ENCODE peak calls at places on chromosome 20, in five cellular contexts. Q, K, O, S and A are unnamed samples.

GRCh38 chr20:34143951-34144350 is 31.9 kb upstream of the EIF2S2 start:
- DNase-seq in K (no peak), S (no peak), O (no peak), Q (peak), A (no peak)

GRCh38 chr20:59463541-59463940 is 140.8 kb upstream of the PHACTR3 start:
- DNase-seq in O (no peak), S (no peak), K (no peak), Q (no peak), A (no peak)

GRCh38 chr20:61387204-61387958 is 135.3 kb downstream of the CDH4 start:
- DNase-seq in K (no peak), O (no peak), Q (peak), S (no peak), A (no peak)

GRCh38 chr20:47780990-47781389 is 4.3 kb downstream of the SULF2 start:
- DNase-seq in O (no peak), K (no peak), S (no peak), Q (no peak), A (no peak)

GRCh38 chr20:17822039-17822438 is 122.3 kb downstream of the BANF2 start:
- DNase-seq in S (no peak), O (peak), K (no peak), Q (peak), A (no peak)

GRCh38 chr20:47411161-47411560 is 54.7 kb upstream of the ZMYND8 start:
- DNase-seq in S (no peak), O (no peak), K (no peak), Q (no peak), A (no peak)

GRCh38 chr20:11766961-11767360 is 150.7 kb upstream of the BTBD3 start:
- DNase-seq in O (no peak), K (no peak), Q (peak), S (no peak), A (no peak)

GRCh38 chr20:7411075-7411474 is 529.2 kb downstream of the HAO1 start:
- DNase-seq in O (peak), K (no peak), Q (no peak), S (no peak), A (no peak)

GRCh38 chr20:3813758-3814581 is 6.4 kb upstream of the AP5S1 start:
- DNase-seq in S (no peak), Q (no peak), K (no peak), O (no peak), A (no peak)

GRCh38 chr20:33127422-33128097 is 40.4 kb upstream of the BPIFA2 start:
- DNase-seq in K (no peak), O (no peak), Q (no peak), S (no peak), A (no peak)

GRCh38 chr20:4112490-4113420 is 97.4 kb upstream of the RNF24 start:
- DNase-seq in O (no peak), K (peak), Q (peak), S (no peak), A (no peak)

GRCh38 chr20:60960500-60960899 is 291.6 kb upstream of the CDH4 start:
- DNase-seq in K (no peak), Q (no peak), O (no peak), S (no peak), A (no peak)

GRCh38 chr20:20362774-20363435 is 5.0 kb upstream of the INSM1 start:
- DNase-seq in O (peak), S (no peak), K (no peak), Q (no peak), A (no peak)

GRCh38 chr20:15239542-15240206 is 902.3 kb upstream of the FLRT3 start:
- DNase-seq in O (no peak), S (no peak), Q (no peak), K (no peak), A (no peak)

GRCh38 chr20:44851545-44851944 is 34.0 kb upstream of the YWHAB start:
- DNase-seq in K (no peak), S (no peak), O (no peak), Q (no peak), A (no peak)
- TF ChIP-seq CTCF in K (no peak), S (no peak), O (no peak), Q (no peak), A (no peak)

GRCh38 chr20:49323622-49324238 is 45.9 kb upstream of the ZNFX1 start:
- DNase-seq in O (peak), S (no peak), Q (peak), K (no peak), A (no peak)
- TF ChIP-seq CTCF in O (peak), S (no peak), Q (peak), K (no peak), A (no peak)

DNA sequence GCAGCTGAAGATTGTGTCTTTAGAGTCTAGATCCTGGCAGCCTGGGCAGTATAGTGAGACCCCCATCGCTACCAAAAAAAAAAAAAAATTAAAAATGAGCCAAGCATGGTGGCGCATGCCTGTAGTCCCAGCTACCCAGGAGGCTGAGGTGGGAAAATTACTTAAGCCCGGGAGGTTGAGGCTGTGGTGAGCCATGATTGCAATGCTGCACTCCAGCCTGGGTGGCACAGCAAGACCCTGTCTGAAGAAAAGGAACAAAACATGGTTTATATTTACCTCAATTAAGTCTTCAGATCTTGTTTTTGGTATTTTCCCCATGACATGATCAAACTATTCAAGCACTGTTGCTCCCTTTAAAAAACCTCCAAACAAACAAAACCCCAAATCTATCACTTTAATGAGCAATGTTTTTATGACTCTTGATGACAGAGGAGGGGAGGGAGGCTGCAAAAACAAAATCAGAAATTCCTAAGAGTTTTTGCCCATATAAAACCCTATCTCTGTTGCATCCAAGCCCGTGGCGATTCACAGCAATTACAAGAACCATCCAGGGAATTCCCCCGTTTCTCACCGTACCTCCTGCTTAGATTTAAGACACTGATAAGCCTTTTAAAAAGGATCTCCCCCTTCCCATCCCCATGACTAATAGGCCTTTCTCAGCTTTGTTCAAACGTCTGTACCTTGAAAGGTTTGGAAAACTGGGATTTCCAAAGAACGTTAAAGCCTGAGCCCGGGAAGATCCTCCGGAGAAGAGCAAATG is 259.9 kb downstream of the BMP7 start:
- DNase-seq in Q (no peak), O (no peak), K (no peak), S (no peak), A (no peak)
- TF ChIP-seq CTCF in Q (no peak), O (no peak), K (no peak), S (no peak), A (no peak)

GRCh38 chr20:35502352-35502751 is 27.1 kb downstream of the C20orf173 start:
- DNase-seq in Q (no peak), S (no peak), K (no peak), O (peak), A (no peak)

GRCh38 chr20:35497320-35497719 is 32.1 kb downstream of the C20orf173 start:
- DNase-seq in K (no peak), O (no peak), Q (no peak), S (no peak), A (no peak)

GRCh38 chr20:35499271-35499670 is 30.2 kb downstream of the C20orf173 start:
- DNase-seq in K (no peak), Q (no peak), O (no peak), S (no peak), A (no peak)

GRCh38 chr20:35496481-35496880 is 33.0 kb downstream of the C20orf173 start:
- DNase-seq in Q (no peak), O (no peak), K (no peak), S (no peak), A (no peak)

DNA sequence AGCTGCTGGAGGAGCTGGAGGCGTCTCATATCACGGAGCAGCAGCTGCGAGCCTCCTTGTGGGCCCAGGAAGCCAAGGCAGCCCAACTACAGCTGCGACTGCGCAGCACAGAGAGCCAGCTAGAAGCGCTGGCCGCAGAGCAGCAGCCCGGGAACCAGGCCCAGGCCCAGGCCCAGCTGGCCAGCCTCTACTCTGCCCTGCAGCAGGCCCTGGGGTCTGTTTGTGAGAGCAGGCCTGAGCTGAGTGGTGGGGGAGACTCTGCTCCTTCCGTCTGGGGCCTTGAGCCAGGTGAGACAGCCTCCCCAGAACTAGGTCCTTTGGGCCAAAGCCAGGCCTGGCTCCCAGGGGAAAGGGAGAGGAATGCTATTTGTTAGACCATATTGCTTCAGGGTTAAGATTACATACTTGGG is 31.7 kb downstream of the C20orf173 start:
- DNase-seq in O (no peak), K (peak), S (no peak), Q (no peak), A (no peak)
- TF ChIP-seq CTCF in O (no peak), K (peak), S (no peak), Q (no peak), A (no peak)

GRCh38 chr20:10699506-10699905 is 25.7 kb upstream of the JAG1 start:
- DNase-seq in S (no peak), O (no peak), Q (no peak), K (no peak), A (no peak)

GRCh38 chr20:10701607-10702006 is 27.8 kb upstream of the JAG1 start:
- DNase-seq in O (no peak), S (no peak), Q (no peak), K (no peak), A (no peak)

GRCh38 chr20:10699941-10700340 is 26.1 kb upstream of the JAG1 start:
- DNase-seq in Q (no peak), S (no peak), K (no peak), O (no peak), A (no peak)

GRCh38 chr20:10696650-10697049 is 22.9 kb upstream of the JAG1 start:
- DNase-seq in Q (no peak), O (peak), K (no peak), S (no peak), A (no peak)
- TF ChIP-seq CTCF in Q (peak), O (peak), K (peak), S (no peak), A (no peak)

DNA sequence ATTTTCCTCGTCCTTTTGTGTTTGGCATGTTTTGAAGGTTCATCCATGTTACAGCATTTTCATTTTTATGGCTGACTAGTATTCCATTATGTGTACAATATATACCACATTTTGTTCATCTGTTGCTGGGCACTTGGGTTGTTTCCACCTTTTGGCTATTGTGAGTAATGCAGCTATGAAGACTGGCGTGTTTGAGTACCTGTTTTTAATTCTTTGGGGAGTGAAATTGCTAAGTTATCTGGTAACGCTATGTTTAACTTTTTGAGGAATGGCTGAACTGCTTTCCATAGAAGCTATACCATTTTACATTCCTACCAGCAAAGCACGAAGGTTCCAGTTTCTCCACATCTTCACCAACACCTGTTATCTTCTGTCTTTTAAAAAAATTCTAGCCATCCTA is 37.0 kb upstream of the MYL9 start:
- DNase-seq in Q (no peak), S (no peak), K (no peak), O (no peak), A (no peak)
- TF ChIP-seq CTCF in Q (no peak), S (no peak), K (no peak), O (no peak), A (no peak)

DNA sequence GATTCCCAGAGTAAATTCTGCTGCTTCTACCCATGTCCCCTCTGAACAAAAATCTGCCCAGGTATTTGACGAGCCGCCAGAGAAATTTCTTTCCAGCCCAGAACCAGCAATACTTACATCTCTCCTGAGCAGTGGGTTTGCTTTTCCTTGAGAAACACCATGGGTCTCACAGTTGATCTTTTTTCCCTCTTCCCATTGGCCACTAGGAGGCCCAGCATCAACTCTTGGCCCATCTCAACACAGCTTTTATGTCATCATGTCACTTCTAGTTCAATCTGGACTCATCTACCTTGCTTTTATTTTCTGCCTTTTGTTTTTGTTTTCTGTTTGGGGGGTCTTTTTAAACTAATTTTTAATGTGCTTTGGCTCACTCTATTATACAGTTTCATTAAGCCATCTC is 18.8 kb downstream of the MAFB start:
- DNase-seq in K (no peak), O (no peak), Q (no peak), S (no peak), A (no peak)
- TF ChIP-seq CTCF in K (no peak), O (peak), Q (no peak), S (no peak), A (no peak)

DNA sequence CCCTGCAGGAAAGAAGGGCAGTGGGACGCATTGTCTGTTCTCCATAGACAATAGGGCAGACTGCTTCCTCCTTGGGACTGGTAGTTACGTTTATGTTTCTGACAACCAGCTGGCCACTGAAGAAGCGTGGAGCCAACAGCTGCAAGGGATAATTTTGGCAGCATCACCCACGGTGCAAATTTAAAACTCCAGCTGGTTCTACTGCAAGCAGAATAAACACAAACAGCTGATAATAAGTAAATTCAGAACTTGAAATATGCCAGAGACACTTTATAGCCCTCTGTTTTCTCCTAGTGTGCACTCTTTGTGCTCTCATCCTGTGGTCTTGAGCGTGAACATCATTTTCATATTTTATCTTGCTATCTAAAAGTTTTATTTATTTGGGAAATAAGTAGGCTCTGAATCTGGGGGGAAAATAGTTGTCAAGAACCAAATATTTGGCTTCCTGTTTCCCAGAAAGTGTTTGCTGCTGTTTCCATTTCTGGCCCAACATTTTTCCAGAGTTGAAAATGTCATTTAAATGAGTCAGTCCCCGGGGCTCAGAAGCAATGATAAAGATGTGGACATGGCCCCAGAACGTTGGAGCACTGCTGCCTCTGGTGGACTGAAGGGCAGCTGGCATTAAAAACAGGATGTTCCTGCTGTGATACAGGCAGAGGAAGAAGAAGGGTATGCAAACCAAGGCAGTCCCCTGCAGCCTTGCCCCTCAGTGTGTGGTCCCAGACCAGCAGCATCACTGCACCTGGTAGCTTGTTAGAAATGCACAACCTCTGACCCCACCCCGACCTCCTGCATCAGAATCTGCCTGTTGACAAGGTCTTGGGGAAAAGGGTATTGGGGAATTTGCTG is 12.5 kb upstream of the THBD start:
- DNase-seq in K (peak), S (no peak), Q (peak), O (peak), A (no peak)
- TF ChIP-seq CTCF in K (peak), S (peak), Q (peak), O (peak), A (no peak)

GRCh38 chr20:53958240-53958639 is 112.2 kb downstream of the BCAS1 start:
- DNase-seq in O (no peak), K (no peak), S (no peak), Q (no peak), A (no peak)

GRCh38 chr20:53959849-53960585 is 110.4 kb downstream of the BCAS1 start:
- DNase-seq in O (no peak), Q (no peak), K (no peak), S (no peak), A (no peak)

GRCh38 chr20:53956013-53956715 is 114.2 kb downstream of the BCAS1 start:
- DNase-seq in S (no peak), Q (no peak), O (no peak), K (no peak), A (no peak)

GRCh38 chr20:53954734-53955658 is 115.4 kb downstream of the BCAS1 start:
- DNase-seq in S (no peak), K (no peak), Q (no peak), O (no peak), A (no peak)

DNA sequence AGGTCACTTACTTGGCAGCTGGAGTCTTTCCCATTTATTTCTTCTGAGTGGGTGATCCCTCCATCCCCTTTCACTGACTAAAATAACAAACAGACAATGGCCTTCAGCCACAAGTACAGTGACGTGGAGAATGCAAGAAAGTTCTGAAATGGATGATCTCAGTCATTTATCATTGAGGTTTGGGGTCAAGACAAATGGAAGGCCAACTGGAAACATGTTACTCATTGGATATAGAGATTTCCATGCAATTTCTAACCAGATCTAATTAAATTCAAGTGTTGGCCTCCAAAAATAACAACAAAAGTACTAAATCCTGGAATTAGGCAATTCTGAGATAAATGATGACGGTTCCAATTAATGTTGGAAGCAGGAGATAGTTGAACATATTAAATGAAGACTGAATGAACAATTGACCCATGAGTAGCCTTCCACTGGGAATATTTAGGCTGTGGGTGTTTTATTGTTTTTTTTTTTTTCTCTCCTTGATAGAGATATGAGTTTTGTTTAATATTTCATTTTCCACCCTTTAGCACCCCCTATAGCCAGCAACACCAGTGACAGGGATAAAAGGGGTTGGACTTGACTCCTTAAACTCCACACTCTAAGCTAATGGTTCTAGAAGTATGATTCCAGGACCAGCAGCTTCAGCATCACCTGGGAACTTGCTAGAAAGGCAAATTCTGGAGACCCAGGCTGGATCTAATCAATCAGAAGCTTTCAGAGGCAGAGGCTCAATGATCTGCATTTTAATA is 112.8 kb downstream of the BCAS1 start:
- DNase-seq in O (no peak), K (no peak), S (no peak), Q (peak), A (no peak)
- TF ChIP-seq CTCF in O (peak), K (no peak), S (no peak), Q (peak), A (no peak)